ENCODE peak calls at places on chromosome 13, in seven cellular contexts. B is CD4-positive, alpha-beta T cell; U is A549; X is HCT116; W is coronary artery; S is RWPE1; D is mammary epithelial cell. Z is an unnamed sample.

GRCh38 chr13:30193279-30194234 is 113.8 kb downstream of the KATNAL1 start:
- DNase-seq in B (no peak), U (no peak), X (no peak), W (no peak), S (no peak), D (no peak), Z (peak; percentile 27)

GRCh38 chr13:46181799-46182490 is at the start of gene LCP1:
- DNase-seq in B (peak; percentile 60), U (no peak), X (no peak), W (no peak), S (no peak), D (peak; percentile 10), Z (peak; percentile 73)

GRCh38 chr13:110208116-110208515 is 98.8 kb downstream of the COL4A1 start:
- DNase-seq in B (no peak), U (no peak), X (no peak), W (no peak), S (no peak), D (no peak), Z (no peak)

GRCh38 chr13:39407786-39408185 is 195.2 kb downstream of the LHFPL6 start:
- DNase-seq in B (no peak), U (no peak), X (no peak), W (no peak), S (no peak), D (no peak), Z (no peak)

GRCh38 chr13:76440568-76440967 is 445.6 kb downstream of the KCTD12 start:
- DNase-seq in B (no peak), U (no peak), X (no peak), W (no peak), S (no peak), D (no peak), Z (peak; percentile 56)

GRCh38 chr13:77907653-77908341 is 10.8 kb downstream of the EDNRB start:
- DNase-seq in B (no peak), U (no peak), X (no peak), W (no peak), S (no peak), D (no peak), Z (no peak)

GRCh38 chr13:21606251-21606650 is 2.3 kb upstream of the MICU2 start:
- DNase-seq in B (no peak), U (no peak), X (no peak), W (no peak), S (no peak), D (no peak), Z (no peak)

GRCh38 chr13:101150998-101151397 is 265.3 kb downstream of the NALCN start:
- DNase-seq in B (no peak), U (no peak), X (no peak), W (no peak), S (no peak), D (no peak), Z (no peak)

GRCh38 chr13:83865161-83866137 is 16.8 kb downstream of the SLITRK1 start:
- DNase-seq in B (no peak), U (no peak), X (no peak), W (no peak), S (no peak), D (no peak), Z (no peak)

GRCh38 chr13:40048551-40048950 is 393.1 kb downstream of the COG6 start:
- DNase-seq in B (no peak), U (no peak), X (no peak), W (no peak), S (no peak), D (no peak), Z (no peak)

GRCh38 chr13:22176968-22177545 is 506.2 kb downstream of the FGF9 start:
- DNase-seq in B (no peak), U (no peak), X (no peak), W (no peak), S (no peak), D (no peak), Z (no peak)

GRCh38 chr13:101453784-101454201 is 1.3 kb downstream of the ITGBL1 start:
- DNase-seq in B (no peak), U (no peak), X (no peak), W (no peak), S (no peak), D (peak; percentile 87), Z (peak; percentile 19)

GRCh38 chr13:107138468-107138867 is 570.5 kb upstream of the ARGLU1 start:
- DNase-seq in B (no peak), U (no peak), X (no peak), W (no peak), S (no peak), D (no peak), Z (no peak)
- TF ChIP-seq CTCF in B (no peak), U (no peak), X (no peak), W (no peak), S (no peak), D (no peak), Z (no peak)

DNA sequence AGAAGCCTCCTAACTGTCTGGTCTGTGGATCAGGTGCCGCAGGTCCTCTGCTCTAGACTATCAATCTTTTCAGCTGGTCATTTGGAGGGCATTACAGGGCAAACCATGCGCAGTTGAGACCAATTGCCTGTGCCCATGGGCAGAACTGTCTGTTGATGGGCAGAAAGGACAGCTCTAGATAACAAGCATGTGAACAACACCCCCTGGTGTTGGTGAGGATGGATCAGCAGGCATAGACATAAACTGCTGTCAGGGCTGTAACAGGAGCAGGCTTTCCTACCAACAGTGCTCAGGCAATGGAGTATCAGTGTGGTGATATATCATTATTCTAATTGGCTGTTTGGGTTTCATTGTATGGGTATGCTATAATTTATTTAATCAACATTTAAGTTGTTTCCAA is 104.7 kb upstream of the KL start:
- DNase-seq in B (no peak), U (peak; percentile 35), X (peak; percentile 60), W (no peak), S (peak; percentile 66), D (peak; percentile 51), Z (peak; percentile 64)
- TF ChIP-seq CTCF in B (no peak), U (peak; percentile 36), X (peak; percentile 65), W (no peak), S (no peak), D (peak; percentile 85), Z (peak; percentile 40)

DNA sequence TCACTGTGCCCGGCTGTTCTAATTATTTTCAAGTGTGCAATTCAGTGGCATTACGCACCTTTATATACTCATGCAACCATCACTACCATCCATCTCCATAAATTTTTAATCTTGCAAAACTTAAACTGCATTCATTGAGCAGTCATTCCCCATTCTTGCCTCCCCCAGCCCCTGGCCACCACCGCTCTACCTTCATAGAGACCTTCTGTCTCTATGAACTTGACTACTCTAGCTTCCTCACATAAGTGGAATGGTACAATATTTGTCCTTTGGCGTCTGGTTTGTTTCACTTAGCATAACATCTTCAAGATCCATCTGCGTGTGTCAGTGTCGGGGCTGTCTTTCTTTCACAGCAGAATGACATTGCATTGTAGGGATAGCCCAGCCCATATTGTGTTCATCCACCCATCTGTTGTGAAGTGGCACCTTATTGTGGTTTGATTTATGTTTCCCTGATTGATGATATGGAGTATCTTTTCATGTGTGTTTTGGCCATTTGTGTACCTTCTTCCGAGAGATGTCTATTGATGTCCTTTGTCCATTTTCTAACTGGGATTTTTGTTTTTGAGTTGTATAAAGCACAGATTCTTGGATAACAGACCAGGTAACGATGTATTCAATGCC is 64.8 kb upstream of the FLT1 start:
- DNase-seq in B (no peak), U (no peak), X (no peak), W (no peak), S (no peak), D (no peak), Z (no peak)
- TF ChIP-seq CTCF in B (no peak), U (no peak), X (no peak), W (no peak), S (no peak), D (no peak), Z (no peak)

DNA sequence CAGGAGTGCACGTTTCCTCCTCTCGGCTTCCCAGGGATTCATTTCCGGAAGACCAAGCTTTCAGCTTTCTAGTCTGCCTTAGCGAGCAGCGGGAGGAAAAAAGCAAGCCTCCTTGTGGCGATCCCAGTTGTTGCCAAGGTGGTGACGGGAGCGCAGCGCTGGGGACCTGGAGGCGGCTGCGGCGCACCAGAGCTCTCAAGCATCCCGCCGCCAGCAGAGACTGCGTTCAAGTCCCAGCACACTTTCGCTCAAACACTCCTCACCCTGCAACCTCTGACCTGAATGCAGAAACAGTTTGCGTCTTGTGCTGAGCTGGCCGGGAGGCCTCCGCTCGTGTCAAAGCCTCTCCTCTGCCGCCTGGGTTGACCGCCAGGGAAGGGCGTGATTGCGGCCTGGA is 4.9 kb downstream of the GSX1 start:
- DNase-seq in B (no peak), U (peak; percentile 7), X (no peak), W (no peak), S (peak; percentile 22), D (peak; percentile 50), Z (no peak)
- TF ChIP-seq CTCF in B (no peak), U (no peak), X (no peak), W (no peak), S (no peak), D (peak; percentile 27), Z (no peak)